ENCODE peak calls at places on chromosomes 2 and 18, in eight cellular contexts. J is fibroblast of pulmonary artery; Q is GM12865; A is CD8-positive, alpha-beta T cell; Y is mucosa of descending colon; E is cardiac fibroblast; R is AG10803; W is AG04450. I is an unnamed sample.

GRCh38 chr2:43634604-43635306 is 2.3 kb upstream of the PLEKHH2 start:
- DNase-seq in J (peak; percentile 80), Q (no peak), A (no peak), Y (no peak), E (peak; percentile 87), R (peak; percentile 93), W (peak; percentile 55), I (peak; percentile 56)

GRCh38 chr2:233267516-233268245 is 16.2 kb downstream of the ATG16L1 start:
- DNase-seq in J (no peak), Q (peak; percentile 83), A (peak; percentile 92), Y (peak; percentile 49), E (no peak), R (no peak), W (no peak), I (no peak)

GRCh38 chr2:147331790-147332419 is 512.9 kb upstream of the ACVR2A start:
- DNase-seq in J (peak; percentile 53), Q (peak; percentile 79), A (no peak), Y (no peak), E (peak; percentile 30), R (peak; percentile 24), W (no peak), I (peak; percentile 63)

GRCh38 chr2:143629344-143629743 is 500.1 kb downstream of the ARHGAP15 start:
- DNase-seq in J (peak; percentile 30), Q (no peak), A (no peak), Y (no peak), E (no peak), R (peak; percentile 58), W (no peak), I (no peak)

GRCh38 chr2:180141600-180141999 is 134.5 kb upstream of the CWC22 start:
- DNase-seq in J (no peak), Q (no peak), A (no peak), Y (no peak), E (no peak), R (no peak), W (no peak), I (peak; percentile 26)

GRCh38 chr2:20638014-20638413 is 12.9 kb downstream of the HS1BP3 start:
- DNase-seq in J (no peak), Q (no peak), A (no peak), Y (no peak), E (no peak), R (no peak), W (no peak), I (no peak)

GRCh38 chr18:48590678-48591077 is 51.8 kb downstream of the CTIF start:
- DNase-seq in J (peak; percentile 85), Q (no peak), A (no peak), Y (no peak), E (peak; percentile 94), R (peak; percentile 93), W (peak; percentile 51), I (peak; percentile 71)

GRCh38 chr18:78390348-78390929 is 589.2 kb upstream of the SALL3 start:
- DNase-seq in J (no peak), Q (no peak), A (no peak), Y (no peak), E (no peak), R (no peak), W (no peak), I (no peak)

GRCh38 chr2:238423561-238424312 is 3.0 kb upstream of the ASB1 start:
- DNase-seq in J (no peak), Q (no peak), A (no peak), Y (no peak), E (peak; percentile 59), R (no peak), W (no peak), I (peak; percentile 46)

GRCh38 chr2:8094571-8094970 is 587.3 kb upstream of the ID2 start:
- DNase-seq in J (no peak), Q (no peak), A (no peak), Y (no peak), E (peak; percentile 8), R (peak; percentile 13), W (no peak), I (no peak)

GRCh38 chr18:69328086-69328485 is 72.6 kb upstream of the DOK6 start:
- DNase-seq in J (no peak), Q (no peak), A (no peak), Y (no peak), E (no peak), R (no peak), W (no peak), I (no peak)

GRCh38 chr18:50097702-50098101 is 97.2 kb downstream of the MYO5B start:
- DNase-seq in J (no peak), Q (peak; percentile 63), A (no peak), Y (peak; percentile 67), E (no peak), R (no peak), W (no peak), I (peak; percentile 96)

GRCh38 chr18:9173770-9174233 is 37.2 kb downstream of the ANKRD12 start:
- DNase-seq in J (no peak), Q (peak; percentile 7), A (no peak), Y (no peak), E (peak; percentile 18), R (no peak), W (no peak), I (no peak)

GRCh38 chr2:70003093-70003830 is 41.8 kb upstream of the ASPRV1 start:
- DNase-seq in J (no peak), Q (no peak), A (no peak), Y (no peak), E (no peak), R (no peak), W (no peak), I (no peak)

DNA sequence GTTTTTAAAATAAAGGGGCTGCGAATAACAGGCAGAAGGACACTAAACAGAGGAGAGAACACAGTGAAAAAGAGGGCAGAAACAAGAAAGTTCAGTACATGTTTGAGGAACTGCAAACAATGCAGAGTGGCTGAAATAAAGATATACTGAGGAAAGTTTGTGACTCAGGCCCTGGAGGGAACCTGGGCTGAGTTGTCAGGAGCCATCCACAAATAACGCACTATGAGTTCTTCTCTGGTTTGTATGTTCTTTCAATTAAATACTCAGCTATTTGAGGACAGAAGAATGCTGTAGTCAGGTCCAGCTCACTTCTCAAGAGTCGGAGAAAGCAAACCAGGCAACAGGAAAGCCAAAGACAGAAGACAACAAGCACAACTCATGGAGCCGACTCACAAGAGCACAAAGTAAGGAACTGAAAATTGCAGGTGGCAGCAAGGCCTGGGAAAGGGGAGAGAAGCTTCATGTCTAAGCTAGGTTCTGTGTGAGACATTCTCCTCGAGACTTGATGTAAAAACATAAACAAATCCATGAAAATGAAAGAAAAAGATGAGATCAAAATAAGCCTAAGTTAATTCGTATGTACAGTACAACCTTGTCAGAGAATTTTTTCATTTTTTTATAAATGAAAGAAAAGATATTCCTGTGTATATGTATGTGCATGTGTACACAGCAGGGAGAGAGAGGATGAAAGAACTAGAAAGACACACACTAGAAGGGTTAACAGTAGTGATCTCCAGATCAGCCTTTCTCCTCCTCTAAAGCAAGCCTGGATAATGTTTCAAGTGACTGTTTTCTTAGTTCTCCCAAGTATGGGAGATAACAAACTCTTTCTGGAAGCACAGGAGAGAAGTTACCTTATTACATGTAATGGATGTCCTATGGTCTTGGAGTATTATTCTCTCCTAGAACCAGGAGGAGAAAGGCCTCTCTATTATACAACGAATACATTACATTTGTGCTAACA is 41.5 kb downstream of the CHN1 start:
- DNase-seq in J (no peak), Q (no peak), A (no peak), Y (no peak), E (no peak), R (no peak), W (no peak), I (no peak)
- TF ChIP-seq CTCF in J (no peak), Q (no peak), A (no peak), Y (no peak), E (no peak), R (no peak), W (no peak), I (no peak)

GRCh38 chr2:115160523-115161521 is 718.4 kb downstream of the DPP10 start:
- DNase-seq in J (no peak), Q (no peak), A (no peak), Y (peak; percentile 80), E (no peak), R (no peak), W (no peak), I (no peak)
- H3K4me3 ChIP-seq in J (no peak overlapping the region), Q (no peak overlapping the region), A (no peak overlapping the region), Y (peak overlapping the region; percentile 40), E (no peak overlapping the region), R (no peak overlapping the region), W (no peak overlapping the region), I (no peak overlapping the region)

DNA sequence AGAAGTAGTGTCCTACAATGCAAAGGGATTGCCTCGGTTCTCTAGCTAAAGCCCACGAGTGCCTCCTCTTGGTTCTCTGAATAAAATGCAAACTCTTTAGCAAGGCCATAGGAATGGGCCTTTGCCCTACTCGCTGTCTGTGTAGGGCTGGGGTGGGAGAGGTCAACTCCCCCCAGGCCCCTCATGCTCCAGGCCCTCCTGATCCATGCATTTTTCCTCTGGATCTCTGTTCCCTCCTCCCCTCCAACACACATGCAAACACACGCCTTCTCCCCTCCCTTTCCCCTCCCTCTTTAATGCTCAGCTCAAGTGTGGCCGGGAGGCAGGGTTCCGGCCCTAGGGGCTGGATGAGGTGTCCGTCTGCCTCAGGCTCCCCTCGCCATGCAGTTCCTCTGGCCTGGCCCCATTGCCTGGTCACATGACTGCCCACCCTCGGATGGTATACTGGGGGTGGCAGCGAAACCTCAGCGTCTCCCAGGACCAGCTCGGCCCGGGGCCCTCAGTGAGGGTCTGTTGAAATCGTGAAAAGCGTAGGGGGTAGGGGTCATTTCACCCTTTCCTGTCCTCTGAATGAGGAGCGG is 14.9 kb upstream of the KLF11 start:
- DNase-seq in J (no peak), Q (peak; percentile 23), A (no peak), Y (no peak), E (no peak), R (no peak), W (no peak), I (no peak)
- TF ChIP-seq CTCF in J (no peak), Q (peak; percentile 23), A (no peak), Y (no peak), E (no peak), R (no peak), W (no peak), I (no peak)

GRCh38 chr2:60516826-60517225 is 36.6 kb downstream of the BCL11A start:
- DNase-seq in J (no peak), Q (no peak), A (no peak), Y (no peak), E (no peak), R (peak; percentile 70), W (no peak), I (no peak)

GRCh38 chr2:60515751-60516226 is 37.7 kb downstream of the BCL11A start:
- DNase-seq in J (peak; percentile 76), Q (peak; percentile 82), A (no peak), Y (peak; percentile 35), E (peak; percentile 72), R (peak; percentile 93), W (peak; percentile 82), I (peak; percentile 84)

GRCh38 chr2:60514886-60515407 is 38.5 kb downstream of the BCL11A start:
- DNase-seq in J (no peak), Q (no peak), A (no peak), Y (peak; percentile 41), E (no peak), R (no peak), W (no peak), I (no peak)

GRCh38 chr2:60517441-60517840 is 36.0 kb downstream of the BCL11A start:
- DNase-seq in J (no peak), Q (no peak), A (no peak), Y (no peak), E (no peak), R (peak; percentile 20), W (no peak), I (no peak)

DNA sequence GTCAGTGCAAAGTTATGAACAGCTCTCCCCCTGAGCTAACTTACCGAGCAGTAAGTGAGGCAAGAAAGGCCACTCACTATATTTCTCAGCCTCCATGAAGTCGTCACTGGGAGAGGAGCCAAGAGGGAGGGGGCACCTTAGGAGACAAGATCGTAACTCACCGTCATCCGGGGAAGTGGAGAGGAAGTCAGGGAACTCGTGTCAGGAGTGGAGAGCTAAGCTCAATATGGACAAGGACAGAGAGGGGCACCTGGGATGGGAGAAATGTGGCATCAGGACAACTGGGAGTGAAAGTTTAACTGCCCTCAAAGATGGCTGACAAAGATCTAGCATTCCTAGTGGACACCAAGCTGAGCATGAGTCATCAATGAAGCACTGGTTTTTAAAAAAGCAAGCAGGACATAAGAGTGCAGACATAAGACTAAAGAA is 37.1 kb downstream of the BCL11A start:
- DNase-seq in J (peak; percentile 86), Q (no peak), A (no peak), Y (no peak), E (peak; percentile 75), R (peak; percentile 92), W (peak; percentile 75), I (peak; percentile 57)
- H3K4me3 ChIP-seq in J (peak overlapping the region; percentile 29), Q (no peak overlapping the region), A (no peak overlapping the region), Y (no peak overlapping the region), E (no peak overlapping the region), R (peak overlapping the region; percentile 47), W (peak overlapping the region; percentile 40), I (no peak overlapping the region)